ENCODE peak calls at places on chromosomes 13 and 19, in seven cellular contexts. D is type B pancreatic cell; G is naive thymus-derived CD8-positive, alpha-beta T cell; X is IMR-90; C is iris pigment epithelial cell; I is endothelial cell; R is Daoy. A is an unnamed sample.

GRCh38 chr13:112329376-112329775 is 46.8 kb upstream of the SPACA7 start:
- DNase-seq in D (no peak), G (no peak), X (no peak), C (no peak), I (no peak), R (no peak), A (no peak)

GRCh38 chr19:40219721-40220276 is 1.6 kb upstream of the TTC9B start:
- DNase-seq in D (no peak), G (no peak), X (peak), C (peak), I (no peak), R (peak), A (no peak)

GRCh38 chr19:39246951-39247669 is 1.5 kb downstream of the IFNL4 start:
- DNase-seq in D (no peak), G (no peak), X (no peak), C (peak), I (peak), R (peak), A (no peak)

GRCh38 chr19:1616875-1617274 is 11.6 kb upstream of the UQCR11 start:
- DNase-seq in D (no peak), G (no peak), X (no peak), C (no peak), I (no peak), R (no peak), A (no peak)

GRCh38 chr13:98142427-98143156 is at the start of gene FARP1:
- DNase-seq in D (peak), G (no peak), X (peak), C (peak), I (peak), R (peak), A (no peak)

GRCh38 chr13:37878921-37879320 is 9.3 kb upstream of the TRPC4 start:
- DNase-seq in D (no peak), G (no peak), X (no peak), C (peak), I (no peak), R (no peak), A (no peak)

GRCh38 chr19:13083008-13083404 is 19.7 kb downstream of the LYL1 start:
- DNase-seq in D (no peak), G (no peak), X (no peak), C (no peak), I (no peak), R (no peak), A (no peak)

GRCh38 chr19:41927810-41928192 is 448 bp downstream of the ERFL start:
- DNase-seq in D (no peak), G (no peak), X (no peak), C (no peak), I (no peak), R (no peak), A (no peak)

GRCh38 chr13:50678464-50679162 is 164.9 kb downstream of the DLEU7 start:
- DNase-seq in D (no peak), G (no peak), X (peak), C (peak), I (no peak), R (peak), A (peak)

GRCh38 chr19:51138549-51138979 is 3.5 kb upstream of the SIGLEC7 start:
- DNase-seq in D (no peak), G (no peak), X (no peak), C (no peak), I (no peak), R (no peak), A (no peak)

GRCh38 chr13:55816976-55817601 is 1323.6 kb upstream of the PRR20A start:
- DNase-seq in D (no peak), G (no peak), X (no peak), C (no peak), I (no peak), R (no peak), A (no peak)

GRCh38 chr19:50036905-50037304 is 11.1 kb downstream of the ZNF473 start:
- DNase-seq in D (no peak), G (no peak), X (no peak), C (no peak), I (no peak), R (no peak), A (no peak)

GRCh38 chr19:5913739-5914357 is at the start of gene CAPS:
- DNase-seq in D (no peak), G (no peak), X (peak), C (peak), I (no peak), R (peak), A (no peak)

GRCh38 chr19:16927883-16928282 is 39.1 kb downstream of the F2RL3 start:
- DNase-seq in D (no peak), G (no peak), X (no peak), C (no peak), I (no peak), R (no peak), A (no peak)

GRCh38 chr13:44313674-44314073 is 60.0 kb upstream of the SERP2 start:
- DNase-seq in D (no peak), G (no peak), X (peak), C (peak), I (no peak), R (peak), A (no peak)

GRCh38 chr13:102651892-102652291 is 43.0 kb downstream of the METTL21C start:
- DNase-seq in D (no peak), G (no peak), X (peak), C (peak), I (no peak), R (peak), A (no peak)

GRCh38 chr13:36766295-36766694 is 52.7 kb upstream of the RFXAP start:
- DNase-seq in D (no peak), G (no peak), X (peak), C (peak), I (no peak), R (peak), A (no peak)

GRCh38 chr13:106650690-106651205 is 82.8 kb upstream of the ARGLU1 start:
- DNase-seq in D (no peak), G (no peak), X (no peak), C (no peak), I (no peak), R (peak), A (no peak)

GRCh38 chr19:2422951-2423880 is 4.2 kb downstream of the TIMM13 start:
- DNase-seq in D (no peak), G (no peak), X (no peak), C (no peak), I (no peak), R (peak), A (no peak)

GRCh38 chr13:105334211-105334610 is 1201.3 kb downstream of the EFNB2 start:
- DNase-seq in D (no peak), G (no peak), X (peak), C (peak), I (no peak), R (no peak), A (no peak)

GRCh38 chr19:30231408-30232318 is 140.5 kb upstream of the ZNF536 start:
- DNase-seq in D (no peak), G (no peak), X (no peak), C (no peak), I (no peak), R (no peak), A (no peak)

GRCh38 chr19:2076481-2077082 is 19.5 kb downstream of the MOB3A start:
- DNase-seq in D (no peak), G (no peak), X (no peak), C (no peak), I (no peak), R (no peak), A (no peak)

GRCh38 chr19:48780684-48781391 is 25.5 kb downstream of the FGF21 start:
- DNase-seq in D (no peak), G (no peak), X (peak), C (peak), I (no peak), R (peak), A (no peak)

GRCh38 chr13:99217461-99218101 is 16.9 kb downstream of the UBAC2 start:
- DNase-seq in D (no peak), G (no peak), X (no peak), C (no peak), I (no peak), R (no peak), A (peak)

GRCh38 chr19:39568604-39569003 is 28.6 kb upstream of the EID2 start:
- DNase-seq in D (no peak), G (no peak), X (no peak), C (peak), I (no peak), R (peak), A (no peak)

A was measured in esophagus muscularis mucosa.